ENCODE peak calls at places on chromosomes 16 and 17, in four cellular contexts. P is tibial nerve, D is IMR-90, H is GM12878. J is an unnamed sample.

GRCh38 chr16:77191259-77191969 is 424 bp downstream of the MON1B start:
- DNase-seq in P (no peak), D (no peak), H (no peak), J (no peak)

GRCh38 chr17:35046740-35047283 is 16.7 kb downstream of the RFFL start:
- DNase-seq in P (no peak), D (peak; percentile 47), H (peak; percentile 81), J (no peak)

GRCh38 chr17:79294459-79295071 is 219.9 kb downstream of the ENGASE start:
- DNase-seq in P (no peak), D (peak; percentile 29), H (no peak), J (no peak)

GRCh38 chr17:9032151-9032550 is 10.8 kb downstream of the NTN1 start:
- DNase-seq in P (no peak), D (no peak), H (no peak), J (no peak)

GRCh38 chr17:41437769-41438168 is 3.0 kb downstream of the KRT38 start:
- DNase-seq in P (no peak), D (peak; percentile 30), H (no peak), J (no peak)

GRCh38 chr16:56744996-56745640 is 15.2 kb downstream of the NUP93 start:
- DNase-seq in P (no peak), D (no peak), H (no peak), J (no peak)

GRCh38 chr17:80861892-80862291 is 129.7 kb upstream of the CHMP6 start:
- DNase-seq in P (no peak), D (peak; percentile 30), H (no peak), J (no peak)

GRCh38 chr16:85465328-85466307 is 147.5 kb upstream of the GSE1 start:
- DNase-seq in P (no peak), D (peak; percentile 76), H (no peak), J (no peak)

GRCh38 chr16:80260906-80261311 is 279.9 kb upstream of the DYNLRB2 start:
- DNase-seq in P (no peak), D (peak; percentile 13), H (no peak), J (no peak)

GRCh38 chr17:3558603-3559269 is 1.1 kb upstream of the TRPV3 start:
- DNase-seq in P (no peak), D (peak; percentile 92), H (peak; percentile 87), J (peak; percentile 54)

GRCh38 chr16:79607587-79607986 is 7.0 kb upstream of the MAF start:
- DNase-seq in P (no peak), D (peak; percentile 16), H (no peak), J (no peak)

GRCh38 chr16:20859699-20860098 is 40.5 kb downstream of the DCUN1D3 start:
- DNase-seq in P (no peak), D (no peak), H (no peak), J (no peak)

GRCh38 chr17:17269926-17270773 is 10.9 kb downstream of the COPS3 start:
- DNase-seq in P (no peak), D (no peak), H (no peak), J (no peak)

GRCh38 chr16:31202402-31203385 is at the start of gene PYCARD:
- DNase-seq in P (peak; percentile 32), D (peak; percentile 19), H (no peak), J (peak; percentile 49)

GRCh38 chr16:57264381-57264780 is 19.3 kb downstream of the ARL2BP start:
- DNase-seq in P (no peak), D (no peak), H (no peak), J (no peak)

DNA sequence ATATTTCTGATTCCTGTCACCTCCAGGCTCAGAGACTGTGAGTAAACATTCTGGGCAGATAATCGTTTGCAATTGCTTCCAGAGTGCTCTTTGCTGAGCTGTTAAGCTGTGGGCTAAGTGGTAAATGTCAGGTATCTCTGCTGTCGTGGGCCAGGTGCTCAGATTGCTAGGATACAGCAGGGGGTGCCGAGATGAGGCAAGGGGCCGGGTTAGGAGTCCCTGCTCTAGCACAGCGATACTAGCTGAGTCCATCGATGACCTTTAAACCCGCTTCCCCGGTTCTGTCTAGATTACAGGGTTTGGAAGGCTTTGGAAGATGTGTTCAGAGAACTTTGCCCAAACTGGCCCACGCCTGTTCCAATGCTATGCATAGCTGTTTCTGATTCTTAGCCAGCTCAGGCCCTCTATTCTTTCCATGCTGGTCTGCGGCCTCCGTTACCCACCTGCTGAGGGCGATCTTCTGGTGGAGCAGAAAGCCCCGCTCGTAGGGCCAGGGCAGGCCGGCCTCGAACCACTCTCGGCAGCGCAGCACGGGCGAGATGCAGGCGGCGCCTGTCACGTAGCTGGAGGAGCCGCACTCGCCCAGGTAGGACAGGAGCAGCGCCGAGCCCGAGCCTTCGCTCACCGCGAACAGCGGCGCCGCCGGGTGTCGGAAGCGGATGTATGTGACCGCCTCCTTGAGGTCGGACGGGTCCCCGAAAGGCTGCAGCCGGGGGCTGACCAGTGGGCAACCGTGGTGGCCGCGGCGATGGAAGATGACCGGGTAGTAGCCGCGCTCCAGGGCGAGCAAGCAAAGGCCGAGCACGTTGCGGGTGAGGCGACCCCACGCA is 979 bp downstream of the ABHD15 start:
- DNase-seq in P (peak; percentile 24), D (no peak), H (no peak), J (peak; percentile 91)
- TF ChIP-seq CTCF in P (no peak), D (no peak), H (no peak), J (no peak)

GRCh38 chr17:68513932-68514331 is 1.7 kb downstream of the PRKAR1A start:
- DNase-seq in P (no peak), D (no peak), H (no peak), J (no peak)
- H3K4me3 ChIP-seq in P (peak overlapping the region; percentile 85), D (peak overlapping the region; percentile 77), H (peak overlapping the region; percentile 88), J (no peak overlapping the region)

GRCh38 chr17:28384281-28385036 is 13.0 kb downstream of the SARM1 start:
- DNase-seq in P (no peak), D (no peak), H (no peak), J (peak; percentile 93)
- TF ChIP-seq POLR2A in P (no peak), D (no peak), H (peak; percentile 91), J (no peak)

DNA sequence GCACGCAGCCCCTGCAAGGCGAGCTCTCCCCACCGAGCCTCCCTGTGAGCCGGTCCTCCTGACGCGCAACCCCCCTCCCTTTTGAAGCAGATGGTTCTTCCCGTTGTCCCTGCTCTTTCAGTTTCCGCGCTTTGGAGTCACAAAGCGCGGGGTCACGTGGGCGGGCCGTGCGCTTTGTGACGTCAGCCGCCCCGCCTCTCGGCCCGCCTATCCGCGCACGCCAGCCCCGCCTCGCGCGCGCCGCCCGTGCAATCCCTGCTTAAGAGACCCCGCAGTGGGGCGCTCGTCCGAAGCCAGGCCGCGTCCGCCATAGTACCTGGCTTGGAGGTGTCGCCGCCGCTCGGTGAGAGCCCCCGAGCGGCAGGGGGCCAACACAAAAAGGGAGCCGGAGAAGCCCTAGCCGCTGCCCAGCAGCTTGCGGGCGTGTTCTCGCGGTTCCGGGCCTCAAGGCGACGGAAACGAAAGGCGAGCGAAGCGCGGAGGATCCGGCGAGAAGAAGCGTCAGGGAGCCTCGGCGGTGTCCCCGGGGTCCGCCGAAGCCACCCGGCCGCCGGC is at the start of gene RBBP6:
- DNase-seq in P (peak; percentile 95), D (peak; percentile 96), H (peak; percentile 76), J (peak; percentile 98)
- TF ChIP-seq CTCF in P (peak; percentile 77), D (peak; percentile 50), H (peak; percentile 50), J (no peak)

GRCh38 chr17:869567-870530 is 87.7 kb downstream of the MRM3 start:
- DNase-seq in P (no peak), D (peak; percentile 76), H (no peak), J (peak; percentile 92)
- H3K4me3 ChIP-seq in P (no peak overlapping the region), D (no peak overlapping the region), H (no peak overlapping the region), J (no peak overlapping the region)

DNA sequence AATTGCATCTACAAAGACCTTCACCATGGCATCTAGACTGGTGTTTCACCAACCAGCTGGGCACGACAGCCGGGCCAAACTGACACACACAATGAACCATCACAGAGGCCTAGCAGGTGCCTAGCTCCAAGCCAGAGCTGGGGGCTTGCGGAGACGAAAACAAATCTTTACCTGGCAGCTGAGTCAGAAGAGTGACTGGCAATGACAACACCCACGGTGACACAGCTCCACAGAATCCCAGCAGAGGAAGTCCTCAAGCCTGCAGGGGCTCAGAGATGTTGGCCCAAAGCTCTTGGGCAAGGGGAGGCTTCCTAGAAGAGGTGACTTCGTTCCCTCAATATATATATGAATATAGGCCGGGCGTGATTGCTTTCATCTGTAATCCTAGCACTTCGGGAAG is 5.1 kb downstream of the MMP25 start:
- DNase-seq in P (no peak), D (no peak), H (no peak), J (no peak)
- TF ChIP-seq POLR2A in P (no peak), D (no peak), H (no peak), J (no peak)

GRCh38 chr17:67628580-67629013 is 89.1 kb upstream of the NOL11 start:
- DNase-seq in P (no peak), D (no peak), H (no peak), J (no peak)
- TF ChIP-seq CTCF in P (no peak), D (peak; percentile 14), H (peak; percentile 70), J (no peak)

GRCh38 chr16:369866-370436 is 387 bp downstream of the MRPL28 start:
- DNase-seq in P (no peak), D (no peak), H (no peak), J (no peak)
- H3K4me3 ChIP-seq in P (peak overlapping the region; percentile 64), D (peak overlapping the region; percentile 20), H (peak overlapping the region; percentile 65), J (no peak overlapping the region)

GRCh38 chr17:76672892-76673291 is 29.3 kb upstream of the ST6GALNAC1 start:
- DNase-seq in P (no peak), D (no peak), H (no peak), J (no peak)

GRCh38 chr17:76672270-76672851 is 28.8 kb upstream of the ST6GALNAC1 start:
- DNase-seq in P (no peak), D (no peak), H (no peak), J (no peak)

GRCh38 chr17:76670708-76671122 is 27.2 kb upstream of the ST6GALNAC1 start:
- DNase-seq in P (no peak), D (no peak), H (no peak), J (no peak)

GRCh38 chr17:76671123-76671911 is 27.8 kb upstream of the ST6GALNAC1 start:
- DNase-seq in P (peak; percentile 99), D (peak; percentile 100), H (peak; percentile 99), J (peak; percentile 100)

GRCh38 chr17:76671912-76672262 is 28.3 kb upstream of the ST6GALNAC1 start:
- DNase-seq in P (no peak), D (no peak), H (no peak), J (no peak)
- TF ChIP-seq POLR2A in P (peak; percentile 46), D (peak; percentile 71), H (no peak), J (no peak)

GRCh38 chr17:77606865-77607210 is 351.7 kb upstream of the TNRC6C start:
- DNase-seq in P (no peak), D (no peak), H (no peak), J (no peak)
- TF ChIP-seq CTCF in P (no peak), D (no peak), H (no peak), J (no peak)